ENCODE peak calls at places on chromosomes 16 and 17, in five cellular contexts. Z is HFF-Myc, I is adipocyte, T is thoracic aorta, W is ascending aorta. N is an unnamed sample.

GRCh38 chr17:17508641-17509591 is 12.7 kb upstream of the RASD1 start:
- DNase-seq in Z (no peak), W (no peak), I (no peak), T (no peak), N (no peak)

GRCh38 chr17:27657620-27658019 is 26.6 kb downstream of the LGALS9 start:
- DNase-seq in I (peak), W (no peak), T (no peak), Z (no peak), N (no peak)

GRCh38 chr17:73598131-73598680 is 46.0 kb downstream of the SDK2 start:
- DNase-seq in T (no peak), I (no peak), Z (no peak), W (no peak), N (no peak)

GRCh38 chr17:10186771-10187425 is 11.5 kb downstream of the GAS7 start:
- DNase-seq in T (no peak), Z (no peak), W (no peak), I (no peak), N (no peak)

GRCh38 chr17:59466943-59467801 is 98.2 kb upstream of the DHX40 start:
- DNase-seq in T (no peak), I (no peak), W (no peak), Z (no peak), N (no peak)

GRCh38 chr16:4509420-4509819 is 29.2 kb downstream of the CDIP1 start:
- DNase-seq in Z (no peak), I (no peak), T (no peak), W (no peak), N (no peak)

GRCh38 chr17:79845601-79845949 is 6.3 kb upstream of the CBX4 start:
- DNase-seq in Z (no peak), W (no peak), T (no peak), I (peak), N (no peak)

GRCh38 chr16:52912565-52913173 is 140.0 kb downstream of the CHD9NB start:
- DNase-seq in Z (peak), W (no peak), T (no peak), I (peak), N (peak)

GRCh38 chr17:66904760-66905637 is 59.5 kb upstream of the CACNG4 start:
- DNase-seq in W (no peak), Z (no peak), I (peak), T (no peak), N (no peak)

GRCh38 chr17:81523139-81524062 is 4.8 kb upstream of the FSCN2 start:
- DNase-seq in W (no peak), T (no peak), Z (no peak), I (peak), N (no peak)

GRCh38 chr16:20166531-20167235 is 93.0 kb upstream of the GPR139 start:
- DNase-seq in I (no peak), W (no peak), T (no peak), Z (no peak), N (no peak)

GRCh38 chr17:34519286-34519685 is 60.1 kb upstream of the TMEM132E start:
- DNase-seq in W (no peak), Z (no peak), I (no peak), T (no peak), N (no peak)

GRCh38 chr16:80265624-80266306 is 275.0 kb upstream of the DYNLRB2 start:
- DNase-seq in I (no peak), T (no peak), W (no peak), Z (no peak), N (no peak)

GRCh38 chr17:40314557-40314953 is 5.6 kb downstream of the RARA start:
- DNase-seq in T (peak), Z (peak), I (peak), W (peak), N (no peak)

GRCh38 chr17:61833536-61834203 is 29.7 kb downstream of the BRIP1 start:
- DNase-seq in W (no peak), T (no peak), Z (peak), I (peak), N (no peak)

GRCh38 chr17:76869209-76869877 is 1.1 kb downstream of the MGAT5B start:
- DNase-seq in Z (no peak), T (no peak), W (no peak), I (peak), N (no peak)

GRCh38 chr17:13508916-13509315 is 92.8 kb downstream of the HS3ST3A1 start:
- DNase-seq in Z (no peak), I (no peak), T (no peak), W (no peak), N (no peak)

GRCh38 chr17:2690165-2691068 is 21.1 kb downstream of the CLUH start:
- DNase-seq in I (no peak), W (no peak), T (no peak), Z (no peak), N (no peak)

GRCh38 chr17:80289631-80290030 is 29.0 kb downstream of the RNF213 start:
- DNase-seq in Z (no peak), T (no peak), I (no peak), W (no peak), N (no peak)

DNA sequence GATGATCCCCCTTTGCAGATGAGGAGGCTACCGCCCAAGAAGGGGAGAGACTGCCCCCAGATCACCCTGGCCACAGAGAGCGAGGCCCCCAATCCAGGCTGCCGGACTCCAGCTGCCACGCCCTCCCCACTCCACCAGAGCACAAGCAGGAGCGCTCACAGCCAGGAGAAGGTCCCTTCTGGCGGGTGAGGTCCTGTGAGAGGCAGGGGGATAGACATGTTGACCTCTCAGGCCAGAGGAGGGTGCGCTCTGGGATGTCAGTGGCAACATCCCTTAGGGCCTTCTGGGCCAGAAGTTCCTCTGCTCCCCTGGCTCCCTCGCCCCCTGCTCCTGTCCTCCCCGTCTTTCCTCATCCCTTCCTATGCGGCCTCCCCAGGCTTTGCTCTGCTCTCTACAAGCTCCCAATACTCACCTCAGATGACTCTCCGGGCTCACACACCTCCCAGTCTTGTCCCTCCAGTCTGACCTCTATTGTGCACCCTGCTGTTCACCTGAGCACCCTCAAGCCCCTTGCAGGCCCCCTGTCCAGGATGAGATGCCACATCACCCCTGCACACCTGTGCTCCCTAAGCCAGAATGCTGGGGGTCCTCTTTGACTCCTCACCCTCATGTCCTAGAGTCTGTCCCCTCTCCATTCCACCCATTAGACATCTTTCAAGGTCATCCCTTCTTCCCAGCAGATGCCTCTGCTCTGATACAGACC is 5.0 kb upstream of the NXPH3 start:
- DNase-seq in W (no peak), I (no peak), T (no peak), Z (no peak), N (no peak)
- H3K4me3 ChIP-seq in W (no peak), I (no peak), T (no peak), Z (no peak), N (no peak)

GRCh38 chr16:68396481-68396880 is 51.8 kb downstream of the SMPD3 start:
- DNase-seq in W (no peak), Z (no peak), I (peak), T (no peak), N (no peak)
- H3K4me3 ChIP-seq in W (no peak), Z (no peak), I (no peak), T (no peak), N (no peak)

DNA sequence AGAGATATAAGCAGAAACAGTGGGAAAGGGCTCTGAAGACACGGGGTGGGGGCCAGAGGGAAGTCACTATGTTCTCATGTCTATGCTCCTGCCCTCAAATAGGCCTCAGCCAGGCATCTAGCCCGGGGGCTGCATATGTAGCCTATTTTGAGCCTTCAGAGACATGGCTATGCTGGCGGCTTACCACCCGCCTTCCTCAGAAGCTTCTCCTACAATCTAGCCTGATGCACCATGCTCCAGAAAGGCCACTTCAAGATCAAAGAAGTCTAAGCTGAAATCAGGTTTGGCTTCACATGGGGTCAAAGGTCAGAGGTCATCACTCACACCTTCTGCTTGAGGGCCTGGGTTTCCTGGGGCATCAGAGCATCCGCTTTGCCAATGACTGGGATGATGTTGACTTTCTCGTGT is 1.6 kb downstream of the SEPTIN1 start:
- DNase-seq in W (no peak), Z (no peak), I (no peak), T (no peak), N (no peak)
- H3K4me3 ChIP-seq in W (no peak), Z (no peak), I (no peak), T (no peak), N (no peak)

GRCh38 chr17:68246271-68247028 is 1.4 kb upstream of the AMZ2 start:
- DNase-seq in T (no peak), W (no peak), Z (no peak), I (no peak), N (no peak)
- H3K4me3 ChIP-seq in T (peak), W (no peak), Z (peak), I (peak), N (peak)

N was measured in tibial nerve.